ENCODE peak calls at places on chromosomes 12 and 14, in eight cellular contexts. One of them, this sample, is unnamed.

GRCh38 chr14:104881369-104881979 is 16.4 kb downstream of the CEP170B start:
- DNase-seq in prostate gland: no peak
- DNase-seq in fibroblast of mammary gland: no peak
- DNase-seq in K562: no peak
- DNase-seq in psoas muscle: peak
- DNase-seq in heart right ventricle: peak
- DNase-seq in foreskin fibroblast: no peak
- DNase-seq in MCF 10A: no peak
- DNase-seq in this sample: no peak

GRCh38 chr14:80164991-80165390 is 46.3 kb downstream of the DIO2 start:
- DNase-seq in psoas muscle: no peak
- DNase-seq in fibroblast of mammary gland: peak
- DNase-seq in foreskin fibroblast: peak
- DNase-seq in K562: no peak
- DNase-seq in prostate gland: no peak
- DNase-seq in MCF 10A: no peak
- DNase-seq in heart right ventricle: no peak
- DNase-seq in this sample: no peak

GRCh38 chr14:67999693-68000384 is 180.3 kb downstream of the RAD51B start:
- DNase-seq in K562: no peak
- DNase-seq in fibroblast of mammary gland: peak
- DNase-seq in prostate gland: no peak
- DNase-seq in psoas muscle: no peak
- DNase-seq in foreskin fibroblast: peak
- DNase-seq in MCF 10A: peak
- DNase-seq in heart right ventricle: no peak
- DNase-seq in this sample: no peak

GRCh38 chr12:51391047-51391837 is at the start of gene GALNT6:
- DNase-seq in MCF 10A: peak
- DNase-seq in prostate gland: peak
- DNase-seq in K562: peak
- DNase-seq in psoas muscle: no peak
- DNase-seq in fibroblast of mammary gland: no peak
- DNase-seq in heart right ventricle: peak
- DNase-seq in foreskin fibroblast: peak
- DNase-seq in this sample: no peak

GRCh38 chr12:53751336-53752191 is at the start of gene CISTR:
- DNase-seq in psoas muscle: peak
- DNase-seq in fibroblast of mammary gland: no peak
- DNase-seq in K562: no peak
- DNase-seq in MCF 10A: no peak
- DNase-seq in foreskin fibroblast: no peak
- DNase-seq in prostate gland: no peak
- DNase-seq in heart right ventricle: peak
- DNase-seq in this sample: no peak

GRCh38 chr14:20719777-20720176 is 25.9 kb upstream of the EDDM3A start:
- DNase-seq in heart right ventricle: no peak
- DNase-seq in fibroblast of mammary gland: no peak
- DNase-seq in foreskin fibroblast: no peak
- DNase-seq in prostate gland: peak
- DNase-seq in K562: no peak
- DNase-seq in psoas muscle: no peak
- DNase-seq in MCF 10A: no peak
- DNase-seq in this sample: peak

GRCh38 chr12:4153343-4153892 is 120.1 kb upstream of the CCND2 start:
- DNase-seq in heart right ventricle: no peak
- DNase-seq in MCF 10A: no peak
- DNase-seq in K562: peak
- DNase-seq in fibroblast of mammary gland: no peak
- DNase-seq in psoas muscle: no peak
- DNase-seq in foreskin fibroblast: no peak
- DNase-seq in prostate gland: no peak
- DNase-seq in this sample: no peak

GRCh38 chr14:22556990-22557623 is 31.9 kb downstream of the DAD1 start:
- DNase-seq in prostate gland: peak
- DNase-seq in K562: peak
- DNase-seq in psoas muscle: peak
- DNase-seq in fibroblast of mammary gland: peak
- DNase-seq in heart right ventricle: peak
- DNase-seq in foreskin fibroblast: peak
- DNase-seq in MCF 10A: peak
- DNase-seq in this sample: no peak

GRCh38 chr14:71553779-71554178 is 378.4 kb upstream of the RGS6 start:
- DNase-seq in MCF 10A: no peak
- DNase-seq in psoas muscle: no peak
- DNase-seq in foreskin fibroblast: no peak
- DNase-seq in prostate gland: no peak
- DNase-seq in heart right ventricle: no peak
- DNase-seq in fibroblast of mammary gland: no peak
- DNase-seq in K562: no peak
- DNase-seq in this sample: no peak

GRCh38 chr12:122499991-122500684 is 594 bp downstream of the ZCCHC8 start:
- DNase-seq in foreskin fibroblast: peak
- DNase-seq in K562: peak
- DNase-seq in prostate gland: peak
- DNase-seq in MCF 10A: peak
- DNase-seq in fibroblast of mammary gland: peak
- DNase-seq in psoas muscle: peak
- DNase-seq in heart right ventricle: peak
- DNase-seq in this sample: no peak

GRCh38 chr14:57848786-57849185 is 17.1 kb downstream of the SLC35F4 start:
- DNase-seq in prostate gland: no peak
- DNase-seq in K562: no peak
- DNase-seq in heart right ventricle: no peak
- DNase-seq in psoas muscle: no peak
- DNase-seq in fibroblast of mammary gland: peak
- DNase-seq in MCF 10A: no peak
- DNase-seq in foreskin fibroblast: no peak
- DNase-seq in this sample: no peak

GRCh38 chr12:12190087-12190809 is 76.6 kb downstream of the LRP6 start:
- DNase-seq in foreskin fibroblast: no peak
- DNase-seq in heart right ventricle: no peak
- DNase-seq in fibroblast of mammary gland: no peak
- DNase-seq in psoas muscle: no peak
- DNase-seq in prostate gland: no peak
- DNase-seq in MCF 10A: no peak
- DNase-seq in K562: peak
- DNase-seq in this sample: no peak

GRCh38 chr12:3200032-3200617 is 122.9 kb downstream of the TSPAN9 start:
- DNase-seq in prostate gland: peak
- DNase-seq in K562: no peak
- DNase-seq in fibroblast of mammary gland: peak
- DNase-seq in MCF 10A: no peak
- DNase-seq in heart right ventricle: peak
- DNase-seq in foreskin fibroblast: peak
- DNase-seq in psoas muscle: peak
- DNase-seq in this sample: no peak

GRCh38 chr14:58060077-58060476 is 91.9 kb downstream of the ARMH4 start:
- DNase-seq in prostate gland: no peak
- DNase-seq in foreskin fibroblast: no peak
- DNase-seq in heart right ventricle: no peak
- DNase-seq in MCF 10A: peak
- DNase-seq in K562: no peak
- DNase-seq in psoas muscle: no peak
- DNase-seq in fibroblast of mammary gland: no peak
- DNase-seq in this sample: no peak

GRCh38 chr14:105292810-105293711 is 7.7 kb downstream of the BRF1 start:
- DNase-seq in heart right ventricle: no peak
- DNase-seq in K562: no peak
- DNase-seq in fibroblast of mammary gland: no peak
- DNase-seq in foreskin fibroblast: no peak
- DNase-seq in prostate gland: no peak
- DNase-seq in MCF 10A: no peak
- DNase-seq in psoas muscle: no peak
- DNase-seq in this sample: no peak

GRCh38 chr12:13187399-13187798 is 9.1 kb upstream of the EMP1 start:
- DNase-seq in fibroblast of mammary gland: peak
- DNase-seq in foreskin fibroblast: peak
- DNase-seq in K562: no peak
- DNase-seq in psoas muscle: no peak
- DNase-seq in MCF 10A: peak
- DNase-seq in prostate gland: no peak
- DNase-seq in heart right ventricle: no peak
- DNase-seq in this sample: no peak

GRCh38 chr14:54566410-54567223 is at the start of gene SAMD4A:
- DNase-seq in heart right ventricle: peak
- DNase-seq in MCF 10A: peak
- DNase-seq in psoas muscle: peak
- DNase-seq in K562: peak
- DNase-seq in fibroblast of mammary gland: peak
- DNase-seq in prostate gland: peak
- DNase-seq in foreskin fibroblast: peak
- DNase-seq in this sample: no peak
- TF ChIP-seq CTCF in heart right ventricle: peak
- TF ChIP-seq CTCF in MCF 10A: peak
- TF ChIP-seq CTCF in psoas muscle: peak
- TF ChIP-seq CTCF in K562: peak
- TF ChIP-seq CTCF in fibroblast of mammary gland: peak
- TF ChIP-seq CTCF in prostate gland: no peak
- TF ChIP-seq CTCF in foreskin fibroblast: peak
- TF ChIP-seq CTCF in this sample: peak

DNA sequence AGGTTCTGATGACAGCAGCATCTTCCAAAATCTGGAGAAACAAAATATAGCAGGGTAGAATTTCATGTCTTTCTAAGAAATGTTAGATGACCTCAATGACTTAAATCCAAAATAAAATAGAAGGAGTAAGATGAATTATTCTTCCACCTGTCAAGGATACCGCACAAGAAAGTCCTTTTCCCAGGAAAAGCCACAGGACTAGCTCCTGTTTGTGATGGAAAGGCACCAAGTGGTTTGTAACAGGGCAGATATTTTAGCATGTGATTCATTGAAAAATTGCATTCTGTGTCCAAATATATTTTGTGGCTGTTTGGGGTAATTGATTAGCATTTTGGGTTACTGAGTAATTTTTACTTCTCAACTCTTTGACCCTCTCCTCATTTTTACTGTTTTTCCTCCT is 2.7 kb downstream of the CD163L1 start:
- DNase-seq in fibroblast of mammary gland: peak
- DNase-seq in heart right ventricle: no peak
- DNase-seq in MCF 10A: no peak
- DNase-seq in foreskin fibroblast: no peak
- DNase-seq in prostate gland: no peak
- DNase-seq in K562: no peak
- DNase-seq in psoas muscle: no peak
- DNase-seq in this sample: no peak
- TF ChIP-seq CTCF in fibroblast of mammary gland: no peak
- TF ChIP-seq CTCF in heart right ventricle: no peak
- TF ChIP-seq CTCF in MCF 10A: no peak
- TF ChIP-seq CTCF in foreskin fibroblast: no peak
- TF ChIP-seq CTCF in prostate gland: no peak
- TF ChIP-seq CTCF in K562: no peak
- TF ChIP-seq CTCF in psoas muscle: no peak
- TF ChIP-seq CTCF in this sample: no peak

GRCh38 chr12:46024099-46024498 is 33.7 kb upstream of the SCAF11 start:
- DNase-seq in K562: no peak
- DNase-seq in MCF 10A: no peak
- DNase-seq in psoas muscle: no peak
- DNase-seq in fibroblast of mammary gland: no peak
- DNase-seq in prostate gland: no peak
- DNase-seq in heart right ventricle: no peak
- DNase-seq in foreskin fibroblast: no peak
- DNase-seq in this sample: no peak
- TF ChIP-seq CTCF in K562: no peak
- TF ChIP-seq CTCF in MCF 10A: no peak
- TF ChIP-seq CTCF in psoas muscle: no peak
- TF ChIP-seq CTCF in fibroblast of mammary gland: no peak
- TF ChIP-seq CTCF in prostate gland: no peak
- TF ChIP-seq CTCF in heart right ventricle: no peak
- TF ChIP-seq CTCF in foreskin fibroblast: no peak
- TF ChIP-seq CTCF in this sample: no peak

GRCh38 chr14:64983439-64984310 is 3.0 kb upstream of the FNTB start:
- DNase-seq in fibroblast of mammary gland: peak
- DNase-seq in MCF 10A: peak
- DNase-seq in foreskin fibroblast: peak
- DNase-seq in K562: peak
- DNase-seq in heart right ventricle: no peak
- DNase-seq in prostate gland: peak
- DNase-seq in psoas muscle: no peak
- DNase-seq in this sample: no peak
- TF ChIP-seq CTCF in fibroblast of mammary gland: peak
- TF ChIP-seq CTCF in MCF 10A: peak
- TF ChIP-seq CTCF in foreskin fibroblast: peak
- TF ChIP-seq CTCF in K562: peak
- TF ChIP-seq CTCF in heart right ventricle: peak
- TF ChIP-seq CTCF in prostate gland: no peak
- TF ChIP-seq CTCF in psoas muscle: peak
- TF ChIP-seq CTCF in this sample: peak

GRCh38 chr12:112839386-112839972 is 47.9 kb downstream of the RPH3A start:
- DNase-seq in K562: no peak
- DNase-seq in MCF 10A: peak
- DNase-seq in heart right ventricle: no peak
- DNase-seq in prostate gland: no peak
- DNase-seq in fibroblast of mammary gland: peak
- DNase-seq in foreskin fibroblast: peak
- DNase-seq in psoas muscle: no peak
- DNase-seq in this sample: no peak

GRCh38 chr12:112836736-112837628 is 45.4 kb downstream of the RPH3A start:
- DNase-seq in fibroblast of mammary gland: no peak
- DNase-seq in K562: no peak
- DNase-seq in MCF 10A: no peak
- DNase-seq in heart right ventricle: no peak
- DNase-seq in psoas muscle: no peak
- DNase-seq in foreskin fibroblast: peak
- DNase-seq in prostate gland: no peak
- DNase-seq in this sample: no peak

GRCh38 chr12:112837629-112838191 is 46.2 kb downstream of the RPH3A start:
- DNase-seq in prostate gland: no peak
- DNase-seq in fibroblast of mammary gland: peak
- DNase-seq in heart right ventricle: no peak
- DNase-seq in foreskin fibroblast: peak
- DNase-seq in K562: no peak
- DNase-seq in MCF 10A: peak
- DNase-seq in psoas muscle: no peak
- DNase-seq in this sample: no peak

GRCh38 chr12:112841240-112841639 is 49.7 kb downstream of the RPH3A start:
- DNase-seq in fibroblast of mammary gland: no peak
- DNase-seq in MCF 10A: no peak
- DNase-seq in heart right ventricle: no peak
- DNase-seq in K562: no peak
- DNase-seq in foreskin fibroblast: no peak
- DNase-seq in psoas muscle: no peak
- DNase-seq in prostate gland: no peak
- DNase-seq in this sample: no peak

GRCh38 chr12:112838731-112839130 is 47.2 kb downstream of the RPH3A start:
- DNase-seq in heart right ventricle: no peak
- DNase-seq in MCF 10A: no peak
- DNase-seq in prostate gland: no peak
- DNase-seq in K562: no peak
- DNase-seq in foreskin fibroblast: no peak
- DNase-seq in fibroblast of mammary gland: no peak
- DNase-seq in psoas muscle: no peak
- DNase-seq in this sample: no peak
- TF ChIP-seq CTCF in heart right ventricle: no peak
- TF ChIP-seq CTCF in MCF 10A: no peak
- TF ChIP-seq CTCF in prostate gland: no peak
- TF ChIP-seq CTCF in K562: peak
- TF ChIP-seq CTCF in foreskin fibroblast: no peak
- TF ChIP-seq CTCF in fibroblast of mammary gland: no peak
- TF ChIP-seq CTCF in psoas muscle: no peak
- TF ChIP-seq CTCF in this sample: peak

This sample was measured in LNCaP clone FGC.